ENCODE peak calls at places on chromosome 11, in nine cellular contexts. One of them, this sample, is unnamed.

GRCh38 chr11:69353696-69354544 is 60.0 kb downstream of the MYEOV start:
- DNase-seq in SK-N-SH: peak; percentile 49
- DNase-seq in transverse colon: peak; percentile 6
- DNase-seq in K562: no peak
- DNase-seq in H1: no peak
- DNase-seq in HepG2: no peak
- DNase-seq in esophagus muscularis mucosa: peak; percentile 66
- DNase-seq in sigmoid colon: no peak
- DNase-seq in stomach: no peak
- DNase-seq in this sample: peak; percentile 77

GRCh38 chr11:130439876-130440275 is 8.6 kb upstream of the ADAMTS15 start:
- DNase-seq in SK-N-SH: no peak
- DNase-seq in esophagus muscularis mucosa: no peak
- DNase-seq in K562: no peak
- DNase-seq in HepG2: no peak
- DNase-seq in sigmoid colon: no peak
- DNase-seq in transverse colon: no peak
- DNase-seq in stomach: no peak
- DNase-seq in H1: no peak
- DNase-seq in this sample: no peak

GRCh38 chr11:77146261-77147035 is 18.4 kb downstream of the MYO7A start:
- DNase-seq in HepG2: no peak
- DNase-seq in sigmoid colon: no peak
- DNase-seq in SK-N-SH: no peak
- DNase-seq in K562: no peak
- DNase-seq in transverse colon: no peak
- DNase-seq in esophagus muscularis mucosa: no peak
- DNase-seq in H1: no peak
- DNase-seq in stomach: no peak
- DNase-seq in this sample: no peak

GRCh38 chr11:94885133-94885532 is 88.2 kb downstream of the CWC15 start:
- DNase-seq in H1: no peak
- DNase-seq in esophagus muscularis mucosa: no peak
- DNase-seq in transverse colon: no peak
- DNase-seq in K562: no peak
- DNase-seq in stomach: no peak
- DNase-seq in sigmoid colon: no peak
- DNase-seq in SK-N-SH: no peak
- DNase-seq in HepG2: no peak
- DNase-seq in this sample: no peak

GRCh38 chr11:64021742-64022067 is 14.0 kb upstream of the FLRT1 start:
- DNase-seq in esophagus muscularis mucosa: no peak
- DNase-seq in sigmoid colon: no peak
- DNase-seq in H1: no peak
- DNase-seq in transverse colon: no peak
- DNase-seq in SK-N-SH: no peak
- DNase-seq in HepG2: no peak
- DNase-seq in stomach: no peak
- DNase-seq in K562: peak; percentile 39
- DNase-seq in this sample: no peak

GRCh38 chr11:69574383-69575255 is 66.3 kb upstream of the CCND1 start:
- DNase-seq in stomach: no peak
- DNase-seq in esophagus muscularis mucosa: no peak
- DNase-seq in sigmoid colon: no peak
- DNase-seq in K562: no peak
- DNase-seq in SK-N-SH: no peak
- DNase-seq in HepG2: no peak
- DNase-seq in transverse colon: no peak
- DNase-seq in H1: no peak
- DNase-seq in this sample: peak; percentile 33

GRCh38 chr11:122207505-122207904 is 91.5 kb upstream of the BLID start:
- DNase-seq in HepG2: no peak
- DNase-seq in sigmoid colon: peak; percentile 65
- DNase-seq in SK-N-SH: no peak
- DNase-seq in H1: no peak
- DNase-seq in stomach: no peak
- DNase-seq in transverse colon: no peak
- DNase-seq in esophagus muscularis mucosa: no peak
- DNase-seq in K562: no peak
- DNase-seq in this sample: no peak

GRCh38 chr11:94781822-94782221 is 13.7 kb downstream of the AMOTL1 start:
- DNase-seq in HepG2: no peak
- DNase-seq in esophagus muscularis mucosa: no peak
- DNase-seq in K562: no peak
- DNase-seq in stomach: no peak
- DNase-seq in SK-N-SH: no peak
- DNase-seq in H1: no peak
- DNase-seq in sigmoid colon: no peak
- DNase-seq in transverse colon: no peak
- DNase-seq in this sample: no peak

GRCh38 chr11:69658606-69659450 is 16.3 kb downstream of the LTO1 start:
- DNase-seq in esophagus muscularis mucosa: no peak
- DNase-seq in sigmoid colon: no peak
- DNase-seq in H1: no peak
- DNase-seq in HepG2: peak; percentile 48
- DNase-seq in SK-N-SH: peak; percentile 19
- DNase-seq in K562: no peak
- DNase-seq in transverse colon: no peak
- DNase-seq in stomach: no peak
- DNase-seq in this sample: peak; percentile 33

DNA sequence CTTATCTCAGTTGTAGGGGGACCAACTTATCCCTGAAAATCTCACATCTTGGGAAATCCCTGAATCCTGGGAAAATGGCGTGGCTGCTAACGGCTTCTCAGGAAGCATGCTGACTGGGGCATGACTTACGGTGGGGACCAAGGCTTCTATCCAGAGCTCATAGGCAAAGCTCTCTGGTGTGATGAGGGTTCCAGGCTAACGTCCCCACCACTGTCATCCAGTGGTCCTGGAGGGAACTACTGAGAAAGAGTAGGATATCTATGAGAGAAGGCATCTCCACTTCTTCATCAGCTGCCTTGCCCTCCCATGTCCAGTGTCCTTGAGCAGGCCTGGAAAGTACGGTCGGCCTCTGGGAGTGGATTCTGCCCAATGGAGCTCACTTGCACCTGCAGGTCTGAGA is 210.4 kb upstream of the B3GAT1 start:
- DNase-seq in esophagus muscularis mucosa: no peak
- DNase-seq in K562: no peak
- DNase-seq in HepG2: no peak
- DNase-seq in SK-N-SH: no peak
- DNase-seq in sigmoid colon: no peak
- DNase-seq in H1: no peak
- DNase-seq in transverse colon: no peak
- DNase-seq in stomach: no peak
- DNase-seq in this sample: no peak
- TF ChIP-seq POLR2AphosphoS5 in esophagus muscularis mucosa: no peak
- TF ChIP-seq POLR2AphosphoS5 in K562: no peak
- TF ChIP-seq POLR2AphosphoS5 in HepG2: no peak
- TF ChIP-seq POLR2AphosphoS5 in SK-N-SH: no peak
- TF ChIP-seq POLR2AphosphoS5 in sigmoid colon: no peak
- TF ChIP-seq POLR2AphosphoS5 in H1: no peak
- TF ChIP-seq POLR2AphosphoS5 in transverse colon: no peak
- TF ChIP-seq POLR2AphosphoS5 in stomach: no peak
- TF ChIP-seq POLR2AphosphoS5 in this sample: no peak

GRCh38 chr11:61959026-61959608 is 8.3 kb downstream of the FTH1 start:
- DNase-seq in SK-N-SH: no peak
- DNase-seq in stomach: no peak
- DNase-seq in HepG2: no peak
- DNase-seq in sigmoid colon: no peak
- DNase-seq in esophagus muscularis mucosa: no peak
- DNase-seq in H1: no peak
- DNase-seq in K562: no peak
- DNase-seq in transverse colon: no peak
- DNase-seq in this sample: no peak
- H3K4me1 ChIP-seq in SK-N-SH: peaks cover 3% of the 10 kb centered on the region
- H3K4me1 ChIP-seq in stomach: peaks cover 55% of the 10 kb centered on the region
- H3K4me1 ChIP-seq in HepG2: peaks cover 49% of the 10 kb centered on the region
- H3K4me1 ChIP-seq in sigmoid colon: peaks cover 53% of the 10 kb centered on the region
- H3K4me1 ChIP-seq in esophagus muscularis mucosa: peaks cover 69% of the 10 kb centered on the region
- H3K4me1 ChIP-seq in H1: peaks cover 4% of the 10 kb centered on the region
- H3K4me1 ChIP-seq in K562: peaks cover 48% of the 10 kb centered on the region
- H3K4me1 ChIP-seq in transverse colon: peaks cover 46% of the 10 kb centered on the region
- H3K4me1 ChIP-seq in this sample: peaks cover 51% of the 10 kb centered on the region

GRCh38 chr11:123474994-123475393 is 44.9 kb downstream of the GRAMD1B start:
- DNase-seq in transverse colon: no peak
- DNase-seq in stomach: no peak
- DNase-seq in H1: no peak
- DNase-seq in K562: no peak
- DNase-seq in esophagus muscularis mucosa: no peak
- DNase-seq in HepG2: no peak
- DNase-seq in SK-N-SH: no peak
- DNase-seq in sigmoid colon: peak; percentile 56
- DNase-seq in this sample: no peak
- TF ChIP-seq EP300 in transverse colon: no peak
- TF ChIP-seq EP300 in stomach: no peak
- TF ChIP-seq EP300 in H1: no peak
- TF ChIP-seq EP300 in K562: no peak
- TF ChIP-seq EP300 in esophagus muscularis mucosa: no peak
- TF ChIP-seq EP300 in HepG2: no peak
- TF ChIP-seq EP300 in SK-N-SH: no peak
- TF ChIP-seq EP300 in sigmoid colon: no peak
- TF ChIP-seq EP300 in this sample: no peak

GRCh38 chr11:75565916-75566762 is 4.1 kb downstream of the SERPINH1 start:
- DNase-seq in HepG2: no peak
- DNase-seq in esophagus muscularis mucosa: no peak
- DNase-seq in K562: no peak
- DNase-seq in stomach: no peak
- DNase-seq in SK-N-SH: no peak
- DNase-seq in H1: no peak
- DNase-seq in sigmoid colon: no peak
- DNase-seq in transverse colon: no peak
- DNase-seq in this sample: no peak

GRCh38 chr11:75563501-75563977 is 1.5 kb downstream of the SERPINH1 start:
- DNase-seq in H1: no peak
- DNase-seq in HepG2: no peak
- DNase-seq in sigmoid colon: no peak
- DNase-seq in stomach: no peak
- DNase-seq in K562: no peak
- DNase-seq in SK-N-SH: no peak
- DNase-seq in transverse colon: no peak
- DNase-seq in esophagus muscularis mucosa: no peak
- DNase-seq in this sample: no peak

GRCh38 chr11:75563978-75564552 is 2.0 kb downstream of the SERPINH1 start:
- DNase-seq in H1: no peak
- DNase-seq in SK-N-SH: no peak
- DNase-seq in esophagus muscularis mucosa: no peak
- DNase-seq in K562: peak; percentile 81
- DNase-seq in HepG2: peak; percentile 45
- DNase-seq in transverse colon: peak; percentile 44
- DNase-seq in stomach: peak; percentile 34
- DNase-seq in sigmoid colon: peak; percentile 90
- DNase-seq in this sample: no peak

GRCh38 chr11:75566763-75567279 is 4.8 kb downstream of the SERPINH1 start:
- DNase-seq in H1: no peak
- DNase-seq in SK-N-SH: no peak
- DNase-seq in K562: no peak
- DNase-seq in stomach: no peak
- DNase-seq in esophagus muscularis mucosa: no peak
- DNase-seq in HepG2: no peak
- DNase-seq in transverse colon: no peak
- DNase-seq in sigmoid colon: no peak
- DNase-seq in this sample: no peak

GRCh38 chr11:75565221-75565814 is 3.3 kb downstream of the SERPINH1 start:
- DNase-seq in K562: no peak
- DNase-seq in transverse colon: peak; percentile 47
- DNase-seq in H1: no peak
- DNase-seq in HepG2: peak; percentile 57
- DNase-seq in sigmoid colon: peak; percentile 88
- DNase-seq in SK-N-SH: no peak
- DNase-seq in esophagus muscularis mucosa: no peak
- DNase-seq in stomach: no peak
- DNase-seq in this sample: no peak
- TF ChIP-seq POLR2AphosphoS5 in K562: no peak
- TF ChIP-seq POLR2AphosphoS5 in transverse colon: no peak
- TF ChIP-seq POLR2AphosphoS5 in H1: peak; percentile 12
- TF ChIP-seq POLR2AphosphoS5 in HepG2: no peak
- TF ChIP-seq POLR2AphosphoS5 in sigmoid colon: peak; percentile 51
- TF ChIP-seq POLR2AphosphoS5 in SK-N-SH: no peak
- TF ChIP-seq POLR2AphosphoS5 in esophagus muscularis mucosa: peak; percentile 39
- TF ChIP-seq POLR2AphosphoS5 in stomach: no peak
- TF ChIP-seq POLR2AphosphoS5 in this sample: no peak

DNA sequence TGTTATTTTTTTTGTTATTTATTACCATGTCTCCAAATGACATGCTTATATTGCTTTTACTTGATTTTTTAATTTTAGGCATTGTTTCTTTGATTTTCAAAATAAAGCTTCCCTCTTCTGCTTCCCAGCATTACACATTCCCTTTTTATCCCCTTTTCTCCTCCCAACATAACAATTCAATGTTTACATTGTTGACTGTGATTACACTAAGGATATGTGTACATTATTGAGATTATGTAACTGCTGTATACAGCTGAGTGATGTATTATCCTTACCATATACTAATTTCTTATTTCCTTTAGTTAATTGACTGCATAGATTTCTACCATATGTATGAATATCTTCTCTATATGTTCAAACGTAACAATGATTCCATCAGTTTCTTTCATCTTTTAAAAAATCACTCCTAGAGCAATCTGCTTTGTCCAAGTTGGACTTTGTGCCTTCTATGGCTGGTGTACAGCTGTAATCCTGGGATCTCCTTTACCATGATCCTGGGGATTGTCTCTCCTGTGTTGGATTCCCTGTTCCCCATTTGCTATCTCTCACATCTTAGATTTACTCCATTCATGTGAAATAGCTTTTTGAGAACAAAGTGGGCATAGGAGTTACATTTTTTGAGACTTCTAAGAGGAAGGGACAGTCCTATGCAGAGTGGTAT is 21.6 kb downstream of the AASDHPPT start:
- DNase-seq in K562: no peak
- DNase-seq in SK-N-SH: no peak
- DNase-seq in esophagus muscularis mucosa: no peak
- DNase-seq in transverse colon: no peak
- DNase-seq in stomach: no peak
- DNase-seq in H1: no peak
- DNase-seq in sigmoid colon: no peak
- DNase-seq in HepG2: peak; percentile 8
- DNase-seq in this sample: no peak
- H3K4me1 ChIP-seq in K562: no peaks in the 10 kb centered on the region
- H3K4me1 ChIP-seq in SK-N-SH: no peaks in the 10 kb centered on the region
- H3K4me1 ChIP-seq in esophagus muscularis mucosa: no peaks in the 10 kb centered on the region
- H3K4me1 ChIP-seq in transverse colon: peaks cover 4% of the 10 kb centered on the region
- H3K4me1 ChIP-seq in stomach: no peaks in the 10 kb centered on the region
- H3K4me1 ChIP-seq in H1: no peaks in the 10 kb centered on the region
- H3K4me1 ChIP-seq in sigmoid colon: no peaks in the 10 kb centered on the region
- H3K4me1 ChIP-seq in HepG2: peaks cover 9% of the 10 kb centered on the region
- H3K4me1 ChIP-seq in this sample: no peaks in the 10 kb centered on the region